ENCODE peak calls at places on chromosomes 12 and 14, in eight cellular contexts. One of them, this sample, is unnamed.

GRCh38 chr12:80352476-80352875 is 91.6 kb upstream of the PTPRQ start:
- DNase-seq in AG04450: no peak
- DNase-seq in ovary: no peak
- DNase-seq in psoas muscle: no peak
- DNase-seq in CD4-positive, alpha-beta T cell: no peak
- DNase-seq in mesendoderm: peak
- DNase-seq in uterus: no peak
- DNase-seq in cardiac muscle cell: no peak
- DNase-seq in this sample: no peak

GRCh38 chr12:31206038-31206670 is 119.8 kb downstream of the SINHCAF start:
- DNase-seq in psoas muscle: no peak
- DNase-seq in cardiac muscle cell: no peak
- DNase-seq in CD4-positive, alpha-beta T cell: no peak
- DNase-seq in AG04450: no peak
- DNase-seq in ovary: no peak
- DNase-seq in uterus: no peak
- DNase-seq in mesendoderm: peak
- DNase-seq in this sample: no peak

GRCh38 chr14:100706200-100706599 is 20.5 kb upstream of the DLK1 start:
- DNase-seq in cardiac muscle cell: no peak
- DNase-seq in ovary: no peak
- DNase-seq in CD4-positive, alpha-beta T cell: no peak
- DNase-seq in AG04450: no peak
- DNase-seq in mesendoderm: no peak
- DNase-seq in uterus: no peak
- DNase-seq in psoas muscle: no peak
- DNase-seq in this sample: no peak

GRCh38 chr12:34591966-34592365 is 569.7 kb downstream of the ALG10 start:
- DNase-seq in cardiac muscle cell: no peak
- DNase-seq in uterus: no peak
- DNase-seq in ovary: no peak
- DNase-seq in mesendoderm: no peak
- DNase-seq in CD4-positive, alpha-beta T cell: no peak
- DNase-seq in psoas muscle: no peak
- DNase-seq in AG04450: no peak
- DNase-seq in this sample: no peak

GRCh38 chr12:6494351-6494743 is 445 bp downstream of the NCAPD2 start:
- DNase-seq in psoas muscle: no peak
- DNase-seq in mesendoderm: no peak
- DNase-seq in uterus: no peak
- DNase-seq in ovary: no peak
- DNase-seq in CD4-positive, alpha-beta T cell: no peak
- DNase-seq in AG04450: no peak
- DNase-seq in cardiac muscle cell: no peak
- DNase-seq in this sample: no peak

GRCh38 chr12:107320031-107320928 is 226.9 kb upstream of the CRY1 start:
- DNase-seq in AG04450: no peak
- DNase-seq in ovary: no peak
- DNase-seq in cardiac muscle cell: peak
- DNase-seq in mesendoderm: peak
- DNase-seq in psoas muscle: peak
- DNase-seq in uterus: no peak
- DNase-seq in CD4-positive, alpha-beta T cell: peak
- DNase-seq in this sample: no peak

GRCh38 chr14:50608302-50608851 is 48.4 kb downstream of the ATL1 start:
- DNase-seq in ovary: no peak
- DNase-seq in CD4-positive, alpha-beta T cell: no peak
- DNase-seq in uterus: no peak
- DNase-seq in psoas muscle: no peak
- DNase-seq in AG04450: no peak
- DNase-seq in mesendoderm: no peak
- DNase-seq in cardiac muscle cell: no peak
- DNase-seq in this sample: no peak

GRCh38 chr14:23021969-23022368 is 12.0 kb upstream of the C14orf93 start:
- DNase-seq in mesendoderm: no peak
- DNase-seq in psoas muscle: no peak
- DNase-seq in AG04450: no peak
- DNase-seq in ovary: no peak
- DNase-seq in cardiac muscle cell: no peak
- DNase-seq in CD4-positive, alpha-beta T cell: no peak
- DNase-seq in uterus: no peak
- DNase-seq in this sample: no peak

GRCh38 chr14:38505221-38506095 is 249.6 kb upstream of the CLEC14A start:
- DNase-seq in psoas muscle: no peak
- DNase-seq in CD4-positive, alpha-beta T cell: no peak
- DNase-seq in cardiac muscle cell: no peak
- DNase-seq in mesendoderm: no peak
- DNase-seq in AG04450: peak
- DNase-seq in uterus: no peak
- DNase-seq in ovary: no peak
- DNase-seq in this sample: no peak

GRCh38 chr12:119803391-119803791 is 73.7 kb downstream of the CIT start:
- DNase-seq in cardiac muscle cell: peak
- DNase-seq in psoas muscle: no peak
- DNase-seq in CD4-positive, alpha-beta T cell: no peak
- DNase-seq in ovary: no peak
- DNase-seq in uterus: no peak
- DNase-seq in AG04450: no peak
- DNase-seq in mesendoderm: peak
- DNase-seq in this sample: peak

GRCh38 chr14:100543471-100544455 is 43.5 kb downstream of the BEGAIN start:
- DNase-seq in cardiac muscle cell: no peak
- DNase-seq in ovary: no peak
- DNase-seq in psoas muscle: no peak
- DNase-seq in AG04450: no peak
- DNase-seq in uterus: no peak
- DNase-seq in mesendoderm: no peak
- DNase-seq in CD4-positive, alpha-beta T cell: no peak
- DNase-seq in this sample: no peak

GRCh38 chr12:58727526-58727925 is 192.8 kb downstream of the LRIG3 start:
- DNase-seq in psoas muscle: no peak
- DNase-seq in mesendoderm: no peak
- DNase-seq in cardiac muscle cell: no peak
- DNase-seq in CD4-positive, alpha-beta T cell: no peak
- DNase-seq in ovary: no peak
- DNase-seq in AG04450: no peak
- DNase-seq in uterus: no peak
- DNase-seq in this sample: no peak

GRCh38 chr14:90513151-90514014 is 116.6 kb downstream of the CALM1 start:
- DNase-seq in AG04450: no peak
- DNase-seq in ovary: no peak
- DNase-seq in mesendoderm: peak
- DNase-seq in uterus: peak
- DNase-seq in cardiac muscle cell: no peak
- DNase-seq in psoas muscle: no peak
- DNase-seq in CD4-positive, alpha-beta T cell: no peak
- DNase-seq in this sample: peak
- H3K27ac ChIP-seq in AG04450: no peak
- H3K27ac ChIP-seq in ovary: no peak
- H3K27ac ChIP-seq in mesendoderm: no peak
- H3K27ac ChIP-seq in uterus: no peak
- H3K27ac ChIP-seq in cardiac muscle cell: no peak
- H3K27ac ChIP-seq in psoas muscle: peak
- H3K27ac ChIP-seq in CD4-positive, alpha-beta T cell: no peak
- H3K27ac ChIP-seq in this sample: peak

GRCh38 chr12:108568653-108569154 is 6.3 kb downstream of the ISCU start:
- DNase-seq in psoas muscle: no peak
- DNase-seq in AG04450: no peak
- DNase-seq in CD4-positive, alpha-beta T cell: peak
- DNase-seq in cardiac muscle cell: no peak
- DNase-seq in uterus: no peak
- DNase-seq in ovary: no peak
- DNase-seq in mesendoderm: no peak
- DNase-seq in this sample: no peak
- H3K27ac ChIP-seq in psoas muscle: peak
- H3K27ac ChIP-seq in AG04450: no peak
- H3K27ac ChIP-seq in CD4-positive, alpha-beta T cell: peak
- H3K27ac ChIP-seq in cardiac muscle cell: peak
- H3K27ac ChIP-seq in uterus: no peak
- H3K27ac ChIP-seq in ovary: no peak
- H3K27ac ChIP-seq in mesendoderm: no peak
- H3K27ac ChIP-seq in this sample: no peak

DNA sequence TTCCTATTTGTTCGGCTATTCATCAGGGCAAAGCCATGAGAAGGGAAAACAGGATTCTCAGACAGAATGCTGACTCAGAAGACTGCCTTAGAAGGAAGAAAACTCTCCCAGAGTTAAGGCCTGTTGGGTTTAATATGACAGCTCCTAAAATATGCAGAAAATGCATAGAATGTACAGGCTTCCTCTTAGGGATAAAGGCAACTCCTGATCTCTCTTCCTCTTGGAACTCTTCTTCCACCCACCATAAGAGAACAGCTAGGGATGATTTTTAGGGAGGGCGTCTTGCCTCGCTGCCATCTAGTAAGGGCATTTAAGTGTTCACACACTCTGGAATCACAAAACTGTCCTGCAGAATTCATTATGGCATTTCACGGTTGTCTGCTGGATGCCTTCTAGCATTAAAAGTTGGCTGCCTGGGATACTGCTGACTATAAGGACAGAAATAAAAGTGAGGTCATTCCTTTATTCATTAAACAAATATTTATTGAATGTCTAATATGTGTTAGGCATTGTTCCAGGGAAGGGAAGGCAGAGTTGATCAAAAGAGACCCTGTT is 73.7 kb downstream of the DCAF5 start:
- DNase-seq in AG04450: peak
- DNase-seq in uterus: no peak
- DNase-seq in mesendoderm: peak
- DNase-seq in cardiac muscle cell: no peak
- DNase-seq in CD4-positive, alpha-beta T cell: no peak
- DNase-seq in psoas muscle: no peak
- DNase-seq in ovary: no peak
- DNase-seq in this sample: no peak
- H3K27ac ChIP-seq in AG04450: peak
- H3K27ac ChIP-seq in uterus: peak
- H3K27ac ChIP-seq in mesendoderm: no peak
- H3K27ac ChIP-seq in cardiac muscle cell: peak
- H3K27ac ChIP-seq in CD4-positive, alpha-beta T cell: no peak
- H3K27ac ChIP-seq in psoas muscle: peak
- H3K27ac ChIP-seq in ovary: no peak
- H3K27ac ChIP-seq in this sample: no peak

GRCh38 chr12:12786371-12786715 is 884 bp downstream of the APOLD1 start:
- DNase-seq in ovary: no peak
- DNase-seq in uterus: no peak
- DNase-seq in cardiac muscle cell: no peak
- DNase-seq in AG04450: no peak
- DNase-seq in mesendoderm: no peak
- DNase-seq in CD4-positive, alpha-beta T cell: no peak
- DNase-seq in psoas muscle: no peak
- DNase-seq in this sample: no peak
- H3K27ac ChIP-seq in ovary: peak
- H3K27ac ChIP-seq in uterus: peak
- H3K27ac ChIP-seq in cardiac muscle cell: peak
- H3K27ac ChIP-seq in AG04450: peak
- H3K27ac ChIP-seq in mesendoderm: no peak
- H3K27ac ChIP-seq in CD4-positive, alpha-beta T cell: peak
- H3K27ac ChIP-seq in psoas muscle: peak
- H3K27ac ChIP-seq in this sample: peak

This sample was measured in dorsolateral prefrontal cortex.